ENCODE peak calls at places on chromosomes 11 and 22, in nine cellular contexts. One of them, this sample, is unnamed.

GRCh38 chr11:132942611-132943324 is 589.5 kb downstream of the OPCML start:
- DNase-seq in Calu3: no peak
- DNase-seq in stimulated activated CD8-positive, alpha-beta memory T cell treated with anti-CD3 and anti-CD28 coated beads, Interleukin-2, amount 100 ng/mL, for 1 hour: no peak
- DNase-seq in NB4: no peak
- DNase-seq in AG09309: no peak
- DNase-seq in WTC11: peak
- DNase-seq in lung microvascular endothelial cell: no peak
- DNase-seq in stimulated activated CD4-positive, alpha-beta T cell treated with anti-CD3 and anti-CD28 coated beads, Interleukin-4, amount 100 ng/mL, for 24 hours: no peak
- DNase-seq in GM12864: no peak
- DNase-seq in this sample: no peak

GRCh38 chr22:22704156-22704946 is 59.9 kb downstream of the GGTLC2 start:
- DNase-seq in Calu3: no peak
- DNase-seq in stimulated activated CD8-positive, alpha-beta memory T cell treated with anti-CD3 and anti-CD28 coated beads, Interleukin-2, amount 100 ng/mL, for 1 hour: no peak
- DNase-seq in NB4: no peak
- DNase-seq in AG09309: no peak
- DNase-seq in WTC11: no peak
- DNase-seq in lung microvascular endothelial cell: no peak
- DNase-seq in stimulated activated CD4-positive, alpha-beta T cell treated with anti-CD3 and anti-CD28 coated beads, Interleukin-4, amount 100 ng/mL, for 24 hours: no peak
- DNase-seq in GM12864: no peak
- DNase-seq in this sample: no peak

GRCh38 chr11:34810107-34810562 is 106.0 kb downstream of the APIP start:
- DNase-seq in Calu3: no peak
- DNase-seq in stimulated activated CD8-positive, alpha-beta memory T cell treated with anti-CD3 and anti-CD28 coated beads, Interleukin-2, amount 100 ng/mL, for 1 hour: no peak
- DNase-seq in NB4: no peak
- DNase-seq in AG09309: no peak
- DNase-seq in WTC11: no peak
- DNase-seq in lung microvascular endothelial cell: no peak
- DNase-seq in stimulated activated CD4-positive, alpha-beta T cell treated with anti-CD3 and anti-CD28 coated beads, Interleukin-4, amount 100 ng/mL, for 24 hours: no peak
- DNase-seq in GM12864: no peak
- DNase-seq in this sample: no peak

GRCh38 chr22:17972385-17973181 is 51.8 kb downstream of the MICAL3 start:
- DNase-seq in Calu3: no peak
- DNase-seq in stimulated activated CD8-positive, alpha-beta memory T cell treated with anti-CD3 and anti-CD28 coated beads, Interleukin-2, amount 100 ng/mL, for 1 hour: no peak
- DNase-seq in NB4: no peak
- DNase-seq in AG09309: no peak
- DNase-seq in WTC11: no peak
- DNase-seq in lung microvascular endothelial cell: peak
- DNase-seq in stimulated activated CD4-positive, alpha-beta T cell treated with anti-CD3 and anti-CD28 coated beads, Interleukin-4, amount 100 ng/mL, for 24 hours: no peak
- DNase-seq in GM12864: no peak
- DNase-seq in this sample: no peak

GRCh38 chr11:41039592-41039991 is 419.9 kb downstream of the LRRC4C start:
- DNase-seq in Calu3: no peak
- DNase-seq in stimulated activated CD8-positive, alpha-beta memory T cell treated with anti-CD3 and anti-CD28 coated beads, Interleukin-2, amount 100 ng/mL, for 1 hour: no peak
- DNase-seq in NB4: no peak
- DNase-seq in AG09309: no peak
- DNase-seq in WTC11: no peak
- DNase-seq in lung microvascular endothelial cell: no peak
- DNase-seq in stimulated activated CD4-positive, alpha-beta T cell treated with anti-CD3 and anti-CD28 coated beads, Interleukin-4, amount 100 ng/mL, for 24 hours: no peak
- DNase-seq in GM12864: no peak
- DNase-seq in this sample: no peak

GRCh38 chr22:46797355-46797754 is 34.9 kb downstream of the TBC1D22A start:
- DNase-seq in Calu3: peak
- DNase-seq in stimulated activated CD8-positive, alpha-beta memory T cell treated with anti-CD3 and anti-CD28 coated beads, Interleukin-2, amount 100 ng/mL, for 1 hour: no peak
- DNase-seq in NB4: peak
- DNase-seq in AG09309: no peak
- DNase-seq in WTC11: no peak
- DNase-seq in lung microvascular endothelial cell: no peak
- DNase-seq in stimulated activated CD4-positive, alpha-beta T cell treated with anti-CD3 and anti-CD28 coated beads, Interleukin-4, amount 100 ng/mL, for 24 hours: no peak
- DNase-seq in GM12864: no peak
- DNase-seq in this sample: no peak

GRCh38 chr11:118491041-118491440 is 36.2 kb upstream of the TTC36 start:
- DNase-seq in Calu3: no peak
- DNase-seq in stimulated activated CD8-positive, alpha-beta memory T cell treated with anti-CD3 and anti-CD28 coated beads, Interleukin-2, amount 100 ng/mL, for 1 hour: no peak
- DNase-seq in NB4: no peak
- DNase-seq in AG09309: no peak
- DNase-seq in WTC11: no peak
- DNase-seq in lung microvascular endothelial cell: no peak
- DNase-seq in stimulated activated CD4-positive, alpha-beta T cell treated with anti-CD3 and anti-CD28 coated beads, Interleukin-4, amount 100 ng/mL, for 24 hours: no peak
- DNase-seq in GM12864: no peak
- DNase-seq in this sample: no peak

GRCh38 chr11:36376315-36376887 is 80.3 kb downstream of the PRR5L start:
- DNase-seq in Calu3: no peak
- DNase-seq in stimulated activated CD8-positive, alpha-beta memory T cell treated with anti-CD3 and anti-CD28 coated beads, Interleukin-2, amount 100 ng/mL, for 1 hour: no peak
- DNase-seq in NB4: no peak
- DNase-seq in AG09309: no peak
- DNase-seq in WTC11: peak
- DNase-seq in lung microvascular endothelial cell: peak
- DNase-seq in stimulated activated CD4-positive, alpha-beta T cell treated with anti-CD3 and anti-CD28 coated beads, Interleukin-4, amount 100 ng/mL, for 24 hours: no peak
- DNase-seq in GM12864: no peak
- DNase-seq in this sample: peak

GRCh38 chr11:45857834-45858492 is 10.7 kb downstream of the CRY2 start:
- DNase-seq in Calu3: no peak
- DNase-seq in stimulated activated CD8-positive, alpha-beta memory T cell treated with anti-CD3 and anti-CD28 coated beads, Interleukin-2, amount 100 ng/mL, for 1 hour: no peak
- DNase-seq in NB4: no peak
- DNase-seq in AG09309: peak
- DNase-seq in WTC11: no peak
- DNase-seq in lung microvascular endothelial cell: peak
- DNase-seq in stimulated activated CD4-positive, alpha-beta T cell treated with anti-CD3 and anti-CD28 coated beads, Interleukin-4, amount 100 ng/mL, for 24 hours: no peak
- DNase-seq in GM12864: no peak
- DNase-seq in this sample: no peak

GRCh38 chr11:78310500-78310909 is 107.1 kb downstream of the GAB2 start:
- DNase-seq in Calu3: no peak
- DNase-seq in stimulated activated CD8-positive, alpha-beta memory T cell treated with anti-CD3 and anti-CD28 coated beads, Interleukin-2, amount 100 ng/mL, for 1 hour: no peak
- DNase-seq in NB4: no peak
- DNase-seq in AG09309: no peak
- DNase-seq in WTC11: no peak
- DNase-seq in lung microvascular endothelial cell: peak
- DNase-seq in stimulated activated CD4-positive, alpha-beta T cell treated with anti-CD3 and anti-CD28 coated beads, Interleukin-4, amount 100 ng/mL, for 24 hours: no peak
- DNase-seq in GM12864: peak
- DNase-seq in this sample: no peak

GRCh38 chr11:73233211-73233610 is 15.1 kb downstream of the P2RY2 start:
- DNase-seq in Calu3: no peak
- DNase-seq in stimulated activated CD8-positive, alpha-beta memory T cell treated with anti-CD3 and anti-CD28 coated beads, Interleukin-2, amount 100 ng/mL, for 1 hour: no peak
- DNase-seq in NB4: no peak
- DNase-seq in AG09309: no peak
- DNase-seq in WTC11: no peak
- DNase-seq in lung microvascular endothelial cell: no peak
- DNase-seq in stimulated activated CD4-positive, alpha-beta T cell treated with anti-CD3 and anti-CD28 coated beads, Interleukin-4, amount 100 ng/mL, for 24 hours: no peak
- DNase-seq in GM12864: no peak
- DNase-seq in this sample: no peak

GRCh38 chr11:121936781-121937447 is 179.1 kb downstream of the BLID start:
- DNase-seq in Calu3: no peak
- DNase-seq in stimulated activated CD8-positive, alpha-beta memory T cell treated with anti-CD3 and anti-CD28 coated beads, Interleukin-2, amount 100 ng/mL, for 1 hour: no peak
- DNase-seq in NB4: no peak
- DNase-seq in AG09309: peak
- DNase-seq in WTC11: no peak
- DNase-seq in lung microvascular endothelial cell: no peak
- DNase-seq in stimulated activated CD4-positive, alpha-beta T cell treated with anti-CD3 and anti-CD28 coated beads, Interleukin-4, amount 100 ng/mL, for 24 hours: no peak
- DNase-seq in GM12864: no peak
- DNase-seq in this sample: no peak

GRCh38 chr11:88303037-88303436 is 34.5 kb downstream of the CTSC start:
- DNase-seq in Calu3: no peak
- DNase-seq in stimulated activated CD8-positive, alpha-beta memory T cell treated with anti-CD3 and anti-CD28 coated beads, Interleukin-2, amount 100 ng/mL, for 1 hour: no peak
- DNase-seq in NB4: no peak
- DNase-seq in AG09309: no peak
- DNase-seq in WTC11: no peak
- DNase-seq in lung microvascular endothelial cell: no peak
- DNase-seq in stimulated activated CD4-positive, alpha-beta T cell treated with anti-CD3 and anti-CD28 coated beads, Interleukin-4, amount 100 ng/mL, for 24 hours: no peak
- DNase-seq in GM12864: no peak
- DNase-seq in this sample: no peak

GRCh38 chr11:14645247-14645912 is 1.8 kb downstream of the PDE3B start:
- DNase-seq in Calu3: no peak
- DNase-seq in stimulated activated CD8-positive, alpha-beta memory T cell treated with anti-CD3 and anti-CD28 coated beads, Interleukin-2, amount 100 ng/mL, for 1 hour: no peak
- DNase-seq in NB4: peak
- DNase-seq in AG09309: no peak
- DNase-seq in WTC11: no peak
- DNase-seq in lung microvascular endothelial cell: peak
- DNase-seq in stimulated activated CD4-positive, alpha-beta T cell treated with anti-CD3 and anti-CD28 coated beads, Interleukin-4, amount 100 ng/mL, for 24 hours: no peak
- DNase-seq in GM12864: no peak
- DNase-seq in this sample: no peak

GRCh38 chr22:17381237-17381913 is 12.1 kb downstream of the CECR2 start:
- DNase-seq in Calu3: no peak
- DNase-seq in stimulated activated CD8-positive, alpha-beta memory T cell treated with anti-CD3 and anti-CD28 coated beads, Interleukin-2, amount 100 ng/mL, for 1 hour: no peak
- DNase-seq in NB4: peak
- DNase-seq in AG09309: no peak
- DNase-seq in WTC11: no peak
- DNase-seq in lung microvascular endothelial cell: no peak
- DNase-seq in stimulated activated CD4-positive, alpha-beta T cell treated with anti-CD3 and anti-CD28 coated beads, Interleukin-4, amount 100 ng/mL, for 24 hours: no peak
- DNase-seq in GM12864: no peak
- DNase-seq in this sample: no peak

GRCh38 chr11:60871378-60872061 is 4.2 kb downstream of the ZP1 start:
- DNase-seq in Calu3: no peak
- DNase-seq in stimulated activated CD8-positive, alpha-beta memory T cell treated with anti-CD3 and anti-CD28 coated beads, Interleukin-2, amount 100 ng/mL, for 1 hour: no peak
- DNase-seq in NB4: peak
- DNase-seq in AG09309: no peak
- DNase-seq in WTC11: no peak
- DNase-seq in lung microvascular endothelial cell: no peak
- DNase-seq in stimulated activated CD4-positive, alpha-beta T cell treated with anti-CD3 and anti-CD28 coated beads, Interleukin-4, amount 100 ng/mL, for 24 hours: no peak
- DNase-seq in GM12864: no peak
- DNase-seq in this sample: peak

GRCh38 chr11:94767292-94767690 is 865 bp upstream of the AMOTL1 start:
- DNase-seq in Calu3: no peak
- DNase-seq in stimulated activated CD8-positive, alpha-beta memory T cell treated with anti-CD3 and anti-CD28 coated beads, Interleukin-2, amount 100 ng/mL, for 1 hour: no peak
- DNase-seq in NB4: no peak
- DNase-seq in AG09309: no peak
- DNase-seq in WTC11: no peak
- DNase-seq in lung microvascular endothelial cell: no peak
- DNase-seq in stimulated activated CD4-positive, alpha-beta T cell treated with anti-CD3 and anti-CD28 coated beads, Interleukin-4, amount 100 ng/mL, for 24 hours: no peak
- DNase-seq in GM12864: no peak
- DNase-seq in this sample: no peak

GRCh38 chr22:17083811-17084540 is 824 bp upstream of the IL17RA start:
- DNase-seq in Calu3: no peak
- DNase-seq in stimulated activated CD8-positive, alpha-beta memory T cell treated with anti-CD3 and anti-CD28 coated beads, Interleukin-2, amount 100 ng/mL, for 1 hour: no peak
- DNase-seq in NB4: no peak
- DNase-seq in AG09309: no peak
- DNase-seq in WTC11: no peak
- DNase-seq in lung microvascular endothelial cell: no peak
- DNase-seq in stimulated activated CD4-positive, alpha-beta T cell treated with anti-CD3 and anti-CD28 coated beads, Interleukin-4, amount 100 ng/mL, for 24 hours: no peak
- DNase-seq in GM12864: no peak
- DNase-seq in this sample: no peak

GRCh38 chr11:48093795-48094642 is 113.7 kb downstream of the PTPRJ start:
- DNase-seq in Calu3: peak
- DNase-seq in stimulated activated CD8-positive, alpha-beta memory T cell treated with anti-CD3 and anti-CD28 coated beads, Interleukin-2, amount 100 ng/mL, for 1 hour: no peak
- DNase-seq in NB4: no peak
- DNase-seq in AG09309: no peak
- DNase-seq in WTC11: no peak
- DNase-seq in lung microvascular endothelial cell: no peak
- DNase-seq in stimulated activated CD4-positive, alpha-beta T cell treated with anti-CD3 and anti-CD28 coated beads, Interleukin-4, amount 100 ng/mL, for 24 hours: no peak
- DNase-seq in GM12864: no peak
- DNase-seq in this sample: peak

GRCh38 chr11:551596-551995 is 8.9 kb downstream of the LMNTD2 start:
- DNase-seq in Calu3: no peak
- DNase-seq in stimulated activated CD8-positive, alpha-beta memory T cell treated with anti-CD3 and anti-CD28 coated beads, Interleukin-2, amount 100 ng/mL, for 1 hour: no peak
- DNase-seq in NB4: no peak
- DNase-seq in AG09309: no peak
- DNase-seq in WTC11: no peak
- DNase-seq in lung microvascular endothelial cell: no peak
- DNase-seq in stimulated activated CD4-positive, alpha-beta T cell treated with anti-CD3 and anti-CD28 coated beads, Interleukin-4, amount 100 ng/mL, for 24 hours: no peak
- DNase-seq in GM12864: no peak
- DNase-seq in this sample: no peak

GRCh38 chr22:45817705-45818104 is 146.1 kb downstream of the ATXN10 start:
- DNase-seq in Calu3: no peak
- DNase-seq in stimulated activated CD8-positive, alpha-beta memory T cell treated with anti-CD3 and anti-CD28 coated beads, Interleukin-2, amount 100 ng/mL, for 1 hour: no peak
- DNase-seq in NB4: no peak
- DNase-seq in AG09309: no peak
- DNase-seq in WTC11: no peak
- DNase-seq in lung microvascular endothelial cell: no peak
- DNase-seq in stimulated activated CD4-positive, alpha-beta T cell treated with anti-CD3 and anti-CD28 coated beads, Interleukin-4, amount 100 ng/mL, for 24 hours: no peak
- DNase-seq in GM12864: no peak
- DNase-seq in this sample: no peak

GRCh38 chr22:30516731-30517130 is 11.2 kb upstream of the SEC14L4 start:
- DNase-seq in Calu3: no peak
- DNase-seq in stimulated activated CD8-positive, alpha-beta memory T cell treated with anti-CD3 and anti-CD28 coated beads, Interleukin-2, amount 100 ng/mL, for 1 hour: no peak
- DNase-seq in NB4: no peak
- DNase-seq in AG09309: no peak
- DNase-seq in WTC11: no peak
- DNase-seq in lung microvascular endothelial cell: no peak
- DNase-seq in stimulated activated CD4-positive, alpha-beta T cell treated with anti-CD3 and anti-CD28 coated beads, Interleukin-4, amount 100 ng/mL, for 24 hours: no peak
- DNase-seq in GM12864: no peak
- DNase-seq in this sample: no peak

GRCh38 chr11:67045314-67045713 is 11.3 kb upstream of the RHOD start:
- DNase-seq in Calu3: no peak
- DNase-seq in stimulated activated CD8-positive, alpha-beta memory T cell treated with anti-CD3 and anti-CD28 coated beads, Interleukin-2, amount 100 ng/mL, for 1 hour: no peak
- DNase-seq in NB4: peak
- DNase-seq in AG09309: peak
- DNase-seq in WTC11: no peak
- DNase-seq in lung microvascular endothelial cell: no peak
- DNase-seq in stimulated activated CD4-positive, alpha-beta T cell treated with anti-CD3 and anti-CD28 coated beads, Interleukin-4, amount 100 ng/mL, for 24 hours: no peak
- DNase-seq in GM12864: no peak
- DNase-seq in this sample: no peak

GRCh38 chr22:42892156-42892555 is 35.1 kb upstream of the ARFGAP3 start:
- DNase-seq in Calu3: no peak
- DNase-seq in stimulated activated CD8-positive, alpha-beta memory T cell treated with anti-CD3 and anti-CD28 coated beads, Interleukin-2, amount 100 ng/mL, for 1 hour: no peak
- DNase-seq in NB4: no peak
- DNase-seq in AG09309: no peak
- DNase-seq in WTC11: no peak
- DNase-seq in lung microvascular endothelial cell: no peak
- DNase-seq in stimulated activated CD4-positive, alpha-beta T cell treated with anti-CD3 and anti-CD28 coated beads, Interleukin-4, amount 100 ng/mL, for 24 hours: no peak
- DNase-seq in GM12864: no peak
- DNase-seq in this sample: no peak

GRCh38 chr11:11152877-11153276 is 200.2 kb downstream of the CSNK2A3 start:
- DNase-seq in Calu3: no peak
- DNase-seq in stimulated activated CD8-positive, alpha-beta memory T cell treated with anti-CD3 and anti-CD28 coated beads, Interleukin-2, amount 100 ng/mL, for 1 hour: no peak
- DNase-seq in NB4: no peak
- DNase-seq in AG09309: no peak
- DNase-seq in WTC11: no peak
- DNase-seq in lung microvascular endothelial cell: no peak
- DNase-seq in stimulated activated CD4-positive, alpha-beta T cell treated with anti-CD3 and anti-CD28 coated beads, Interleukin-4, amount 100 ng/mL, for 24 hours: no peak
- DNase-seq in GM12864: no peak
- DNase-seq in this sample: no peak

GRCh38 chr11:83092488-83093384 is 21.0 kb upstream of the RAB30 start:
- DNase-seq in Calu3: peak
- DNase-seq in stimulated activated CD8-positive, alpha-beta memory T cell treated with anti-CD3 and anti-CD28 coated beads, Interleukin-2, amount 100 ng/mL, for 1 hour: no peak
- DNase-seq in NB4: no peak
- DNase-seq in AG09309: no peak
- DNase-seq in WTC11: no peak
- DNase-seq in lung microvascular endothelial cell: peak
- DNase-seq in stimulated activated CD4-positive, alpha-beta T cell treated with anti-CD3 and anti-CD28 coated beads, Interleukin-4, amount 100 ng/mL, for 24 hours: no peak
- DNase-seq in GM12864: no peak
- DNase-seq in this sample: no peak

GRCh38 chr11:6315811-6316425 is 4.4 kb downstream of the CAVIN3 start:
- DNase-seq in Calu3: peak
- DNase-seq in stimulated activated CD8-positive, alpha-beta memory T cell treated with anti-CD3 and anti-CD28 coated beads, Interleukin-2, amount 100 ng/mL, for 1 hour: no peak
- DNase-seq in NB4: peak
- DNase-seq in AG09309: no peak
- DNase-seq in WTC11: peak
- DNase-seq in lung microvascular endothelial cell: peak
- DNase-seq in stimulated activated CD4-positive, alpha-beta T cell treated with anti-CD3 and anti-CD28 coated beads, Interleukin-4, amount 100 ng/mL, for 24 hours: peak
- DNase-seq in GM12864: no peak
- DNase-seq in this sample: peak

GRCh38 chr11:17972987-17973386 is 39.9 kb downstream of the SERGEF start:
- DNase-seq in Calu3: peak
- DNase-seq in stimulated activated CD8-positive, alpha-beta memory T cell treated with anti-CD3 and anti-CD28 coated beads, Interleukin-2, amount 100 ng/mL, for 1 hour: no peak
- DNase-seq in NB4: peak
- DNase-seq in AG09309: peak
- DNase-seq in WTC11: peak
- DNase-seq in lung microvascular endothelial cell: peak
- DNase-seq in stimulated activated CD4-positive, alpha-beta T cell treated with anti-CD3 and anti-CD28 coated beads, Interleukin-4, amount 100 ng/mL, for 24 hours: no peak
- DNase-seq in GM12864: no peak
- DNase-seq in this sample: no peak

GRCh38 chr11:119339581-119340334 is 925 bp downstream of the C1QTNF5 start:
- DNase-seq in Calu3: peak
- DNase-seq in stimulated activated CD8-positive, alpha-beta memory T cell treated with anti-CD3 and anti-CD28 coated beads, Interleukin-2, amount 100 ng/mL, for 1 hour: no peak
- DNase-seq in NB4: peak
- DNase-seq in AG09309: no peak
- DNase-seq in WTC11: peak
- DNase-seq in lung microvascular endothelial cell: peak
- DNase-seq in stimulated activated CD4-positive, alpha-beta T cell treated with anti-CD3 and anti-CD28 coated beads, Interleukin-4, amount 100 ng/mL, for 24 hours: peak
- DNase-seq in GM12864: no peak
- DNase-seq in this sample: peak

GRCh38 chr11:87536565-87536964 is 498.8 kb downstream of the TMEM135 start:
- DNase-seq in Calu3: no peak
- DNase-seq in stimulated activated CD8-positive, alpha-beta memory T cell treated with anti-CD3 and anti-CD28 coated beads, Interleukin-2, amount 100 ng/mL, for 1 hour: no peak
- DNase-seq in NB4: no peak
- DNase-seq in AG09309: no peak
- DNase-seq in WTC11: no peak
- DNase-seq in lung microvascular endothelial cell: no peak
- DNase-seq in stimulated activated CD4-positive, alpha-beta T cell treated with anti-CD3 and anti-CD28 coated beads, Interleukin-4, amount 100 ng/mL, for 24 hours: no peak
- DNase-seq in GM12864: no peak
- DNase-seq in this sample: no peak

GRCh38 chr11:108914211-108914610 is 249.3 kb downstream of the DDX10 start:
- DNase-seq in Calu3: no peak
- DNase-seq in stimulated activated CD8-positive, alpha-beta memory T cell treated with anti-CD3 and anti-CD28 coated beads, Interleukin-2, amount 100 ng/mL, for 1 hour: no peak
- DNase-seq in NB4: no peak
- DNase-seq in AG09309: no peak
- DNase-seq in WTC11: no peak
- DNase-seq in lung microvascular endothelial cell: peak
- DNase-seq in stimulated activated CD4-positive, alpha-beta T cell treated with anti-CD3 and anti-CD28 coated beads, Interleukin-4, amount 100 ng/mL, for 24 hours: no peak
- DNase-seq in GM12864: no peak
- DNase-seq in this sample: no peak